ENCODE peak calls at places on chromosomes 16 and 17, in nine cellular contexts. X is heart left ventricle, L is body of pancreas, C is thoracic aorta, O is psoas muscle, J is AG09309, I is AG04449, E is coronary artery, D is left ventricle myocardium inferior. U is an unnamed sample.

GRCh38 chr17:58316260-58316960 is 12.2 kb downstream of the TSPOAP1 start:
- DNase-seq in X (peak; percentile 9), L (no peak), C (no peak), O (no peak), J (no peak), I (no peak), E (peak; percentile 38), D (no peak), U (no peak)

GRCh38 chr16:52235186-52235585 is 311.8 kb downstream of the TOX3 start:
- DNase-seq in X (no peak), L (no peak), C (no peak), O (no peak), J (no peak), I (no peak), E (no peak), D (no peak), U (no peak)

GRCh38 chr16:67537636-67538591 is 9.3 kb downstream of the RIPOR1 start:
- DNase-seq in X (peak; percentile 86), L (peak; percentile 49), C (no peak), O (peak; percentile 73), J (no peak), I (no peak), E (no peak), D (peak; percentile 79), U (no peak)

GRCh38 chr17:39062846-39063680 is 88.4 kb downstream of the PLXDC1 start:
- DNase-seq in X (no peak), L (no peak), C (no peak), O (no peak), J (peak; percentile 31), I (no peak), E (no peak), D (no peak), U (peak; percentile 29)

GRCh38 chr17:7839199-7839889 is 5.3 kb downstream of the KDM6B start:
- DNase-seq in X (peak; percentile 29), L (no peak), C (no peak), O (no peak), J (no peak), I (no peak), E (peak; percentile 74), D (no peak), U (no peak)

GRCh38 chr17:6374761-6375312 is 60.1 kb downstream of the AIPL1 start:
- DNase-seq in X (no peak), L (no peak), C (no peak), O (no peak), J (no peak), I (no peak), E (no peak), D (no peak), U (no peak)

GRCh38 chr17:7132511-7133094 is 18.0 kb upstream of the ASGR2 start:
- DNase-seq in X (no peak), L (no peak), C (no peak), O (no peak), J (no peak), I (no peak), E (no peak), D (no peak), U (no peak)

GRCh38 chr17:56786989-56787482 is 46.7 kb downstream of the C17orf67 start:
- DNase-seq in X (no peak), L (no peak), C (no peak), O (no peak), J (peak; percentile 92), I (peak; percentile 64), E (peak; percentile 22), D (no peak), U (peak; percentile 79)

GRCh38 chr17:70564006-70564620 is 394.8 kb downstream of the KCNJ2 start:
- DNase-seq in X (no peak), L (no peak), C (no peak), O (no peak), J (no peak), I (no peak), E (no peak), D (no peak), U (no peak)

GRCh38 chr17:76153640-76154039 is 12.6 kb upstream of the FOXJ1 start:
- DNase-seq in X (no peak), L (no peak), C (no peak), O (no peak), J (no peak), I (no peak), E (peak; percentile 17), D (no peak), U (no peak)

GRCh38 chr17:76153202-76153601 is 12.2 kb upstream of the FOXJ1 start:
- DNase-seq in X (no peak), L (no peak), C (no peak), O (no peak), J (no peak), I (no peak), E (peak; percentile 4), D (no peak), U (no peak)

GRCh38 chr17:76151896-76152454 is 10.9 kb upstream of the FOXJ1 start:
- DNase-seq in X (no peak), L (no peak), C (no peak), O (no peak), J (no peak), I (no peak), E (no peak), D (no peak), U (no peak)

GRCh38 chr17:76150712-76151622 is 9.9 kb upstream of the FOXJ1 start:
- DNase-seq in X (no peak), L (no peak), C (no peak), O (no peak), J (no peak), I (no peak), E (no peak), D (no peak), U (no peak)

DNA sequence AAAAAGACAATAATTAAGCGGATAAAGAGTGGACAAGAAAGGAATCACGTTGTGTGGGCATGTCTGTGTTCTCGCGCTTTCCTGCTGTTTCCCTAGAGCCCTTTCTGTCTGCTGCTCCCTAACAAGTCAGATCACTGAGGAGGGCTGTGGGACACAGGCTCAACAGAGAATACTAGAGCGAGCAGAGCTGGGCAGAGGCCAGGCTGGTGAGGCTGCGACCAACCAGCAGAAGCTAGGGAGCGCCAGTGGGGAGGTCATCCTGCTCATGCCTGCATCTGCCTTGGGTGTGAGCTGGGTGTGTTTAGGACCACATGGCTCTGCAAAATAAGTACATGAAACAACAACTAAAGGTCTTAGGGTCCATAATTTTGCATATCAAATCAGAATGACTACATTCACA is 11.5 kb upstream of the FOXJ1 start:
- DNase-seq in X (no peak), L (no peak), C (no peak), O (no peak), J (no peak), I (no peak), E (no peak), D (no peak), U (no peak)
- TF ChIP-seq CTCF in X (no peak), L (no peak), C (no peak), O (no peak), J (no peak), I (no peak), E (no peak), D (no peak), U (no peak)

DNA sequence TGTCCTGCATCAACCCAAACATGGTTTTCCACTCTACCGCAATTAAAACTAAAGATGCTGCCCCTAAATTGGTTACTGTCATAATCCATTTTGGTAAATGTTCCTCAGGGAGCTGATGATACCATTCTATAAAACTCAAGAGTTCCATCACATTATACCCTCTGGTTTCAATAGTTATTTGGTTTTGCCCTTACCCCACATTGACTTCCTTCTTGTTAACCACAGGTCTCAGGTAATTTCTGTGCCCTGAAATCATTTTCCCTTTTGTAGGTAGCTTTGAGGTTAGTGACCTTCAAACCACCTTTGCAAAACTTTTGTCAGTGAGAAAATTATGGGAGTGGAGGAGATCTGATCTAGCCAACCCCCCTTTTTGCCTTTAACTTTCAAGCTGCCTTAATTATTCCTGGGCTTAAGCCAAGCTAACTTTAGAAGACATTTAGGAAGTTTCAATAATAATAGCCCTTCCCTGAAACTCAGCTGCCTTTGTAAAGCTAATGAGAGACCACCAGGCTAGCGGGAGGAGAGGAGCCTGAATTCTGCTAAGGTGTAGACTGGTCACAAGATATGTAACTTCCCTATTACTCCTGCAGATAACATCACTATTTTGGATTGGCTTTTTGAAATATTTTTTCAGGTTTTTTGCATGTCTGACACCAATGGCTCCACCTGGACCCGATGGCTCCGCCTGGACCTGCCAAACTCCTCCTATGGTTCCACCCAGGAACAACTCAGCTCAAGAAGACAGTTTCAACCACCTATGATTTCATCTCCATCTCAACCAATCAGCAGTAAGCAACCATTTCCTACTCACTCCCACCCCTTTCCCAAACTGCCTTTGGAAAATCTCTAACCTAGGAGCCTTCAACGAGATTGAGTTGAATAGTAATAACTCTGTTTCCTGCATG is 224.9 kb downstream of the HS3ST3B1 start:
- DNase-seq in X (no peak), L (no peak), C (no peak), O (no peak), J (no peak), I (no peak), E (no peak), D (no peak), U (no peak)
- H3K4me3 ChIP-seq in X (no peak overlapping the region), L (no peak overlapping the region), C (no peak overlapping the region), O (no peak overlapping the region), J (no peak overlapping the region), I (no peak overlapping the region), E (no peak overlapping the region), D (no peak overlapping the region), U (no peak overlapping the region)

DNA sequence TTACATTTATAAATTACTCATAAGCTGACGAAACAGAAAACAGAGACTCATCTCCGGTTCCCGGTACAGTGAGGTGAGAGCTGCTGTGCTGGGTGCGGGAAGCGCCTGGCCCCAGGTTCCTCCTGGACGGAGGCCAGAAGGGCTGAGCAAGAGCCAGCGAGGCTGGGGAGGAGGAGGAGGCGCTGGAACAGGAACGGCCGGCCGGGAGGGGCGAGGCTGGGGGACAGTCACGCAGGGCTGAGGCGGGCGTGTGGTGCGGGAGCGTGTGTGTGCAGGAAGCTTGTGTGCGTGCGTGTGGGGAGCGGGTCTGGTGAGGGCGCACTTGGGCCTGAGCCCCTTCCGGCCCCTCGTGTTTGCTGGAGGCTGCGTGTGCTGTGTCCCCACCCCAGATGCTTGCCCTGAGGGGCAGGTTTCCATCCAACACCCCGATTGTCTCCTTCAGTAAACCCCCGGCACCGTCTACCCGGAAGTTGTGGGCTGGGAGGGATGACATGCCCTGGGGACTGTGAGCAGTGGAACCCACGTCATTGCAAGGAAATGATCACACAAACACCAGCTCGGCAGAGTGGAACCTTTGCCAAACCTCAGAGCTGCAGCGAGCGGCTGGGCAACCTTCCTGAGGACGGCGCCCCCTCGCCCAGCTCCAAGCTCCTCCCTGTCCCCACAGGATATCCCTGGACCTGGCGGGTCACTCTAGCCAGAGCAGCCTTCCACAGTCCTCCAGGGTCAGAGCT is 19.4 kb downstream of the CD7 start:
- DNase-seq in X (peak; percentile 89), L (peak; percentile 88), C (peak; percentile 84), O (peak; percentile 91), J (peak; percentile 75), I (peak; percentile 63), E (peak; percentile 93), D (peak; percentile 85), U (peak; percentile 82)
- TF ChIP-seq CTCF in X (no peak), L (no peak), C (no peak), O (no peak), J (no peak), I (no peak), E (no peak), D (no peak), U (no peak)

DNA sequence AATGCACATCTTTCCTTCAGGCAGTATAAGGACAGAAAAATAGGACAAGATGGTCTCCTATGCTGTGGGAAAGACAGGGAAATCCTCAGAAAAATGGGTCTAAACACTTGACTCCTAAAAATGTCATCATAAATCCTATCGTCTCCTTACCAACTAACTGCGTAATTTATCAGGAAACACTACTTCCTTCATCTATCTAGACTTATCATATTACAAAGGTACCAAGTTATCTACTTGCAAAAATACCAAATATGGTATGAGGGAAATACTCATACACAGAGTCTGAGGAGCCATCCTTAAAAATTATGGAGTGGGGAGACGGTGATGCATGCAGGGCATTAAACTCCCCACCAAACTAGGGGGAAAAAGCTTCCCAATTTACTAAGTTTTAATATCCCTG is 44.1 kb downstream of the GRB2 start:
- DNase-seq in X (no peak), L (no peak), C (no peak), O (no peak), J (no peak), I (no peak), E (no peak), D (no peak), U (no peak)
- H3K4me3 ChIP-seq in X (no peak overlapping the region), L (no peak overlapping the region), C (no peak overlapping the region), O (no peak overlapping the region), J (no peak overlapping the region), I (no peak overlapping the region), E (no peak overlapping the region), D (no peak overlapping the region), U (no peak overlapping the region)